ENCODE peak calls at places on chromosomes 11 and 22, in seven cellular contexts. X, T, V, E, B, A and I are unnamed samples.

GRCh38 chr22:20571531-20572007 is 64.2 kb downstream of the MED15 start:
- DNase-seq in E (no peak), T (no peak), X (no peak), A (no peak), B (peak), V (no peak), I (no peak)

GRCh38 chr11:131495417-131495816 is 125.0 kb downstream of the NTM start:
- DNase-seq in V (peak), X (peak), A (peak), T (no peak), B (no peak), E (peak), I (no peak)

GRCh38 chr11:118364956-118365615 is 5.7 kb downstream of the UBE4A start:
- DNase-seq in E (no peak), B (no peak), T (no peak), A (no peak), X (no peak), V (no peak), I (no peak)

GRCh38 chr11:121237686-121238658 is 54.6 kb upstream of the SC5D start:
- DNase-seq in A (no peak), V (no peak), E (no peak), X (no peak), B (no peak), T (no peak), I (no peak)

GRCh38 chr11:30346068-30346688 is 23.3 kb downstream of the ARL14EP start:
- DNase-seq in V (no peak), A (no peak), E (no peak), B (no peak), X (no peak), T (peak), I (peak)

GRCh38 chr11:19683141-19683805 is 29.4 kb upstream of the NAV2 start:
- DNase-seq in X (peak), B (no peak), T (no peak), A (no peak), V (no peak), E (peak), I (no peak)

GRCh38 chr22:43925433-43926348 is 2.1 kb downstream of the PNPLA3 start:
- DNase-seq in V (no peak), A (no peak), T (no peak), E (no peak), B (no peak), X (no peak), I (no peak)

GRCh38 chr11:119683783-119684182 is 45.2 kb downstream of the NECTIN1 start:
- DNase-seq in X (no peak), T (no peak), A (no peak), B (no peak), E (peak), V (no peak), I (no peak)